ENCODE peak calls at places on chromosome 11, in four cellular contexts. B is RWPE1, P is psoas muscle, O is nephron progenitor cell. L is an unnamed sample.

GRCh38 chr11:121420398-121420797 is 31.7 kb upstream of the SORL1 start:
- DNase-seq in B (no peak), P (no peak), O (no peak), L (no peak)

GRCh38 chr11:43917851-43918250 is 24.6 kb upstream of the C11orf96 start:
- DNase-seq in B (no peak), P (no peak), O (no peak), L (no peak)

GRCh38 chr11:62614275-62614674 is 1.2 kb downstream of the ROM1 start:
- DNase-seq in B (no peak), P (no peak), O (no peak), L (no peak)

GRCh38 chr11:115607621-115608191 is 103.5 kb upstream of the CADM1 start:
- DNase-seq in B (no peak), P (peak), O (no peak), L (peak)

GRCh38 chr11:72328366-72329224 is 84.6 kb upstream of the PHOX2A start:
- DNase-seq in B (no peak), P (no peak), O (no peak), L (no peak)

GRCh38 chr11:32437406-32438345 is 2.3 kb upstream of the WT1 start:
- DNase-seq in B (no peak), P (no peak), O (peak), L (no peak)

GRCh38 chr11:67558084-67558772 is 25.4 kb upstream of the GSTP1 start:
- DNase-seq in B (no peak), P (no peak), O (no peak), L (no peak)

GRCh38 chr11:19447150-19447566 is 206.4 kb upstream of the E2F8 start:
- DNase-seq in B (no peak), P (no peak), O (no peak), L (no peak)

GRCh38 chr11:117814766-117815261 is 9.7 kb downstream of the FXYD2 start:
- DNase-seq in B (no peak), P (peak), O (peak), L (no peak)

GRCh38 chr11:2664331-2664730 is 35.5 kb downstream of the KCNQ1OT1 start:
- DNase-seq in B (no peak), P (no peak), O (no peak), L (no peak)

GRCh38 chr11:46504817-46505613 is 88.8 kb downstream of the AMBRA1 start:
- DNase-seq in B (no peak), P (no peak), O (no peak), L (no peak)

GRCh38 chr11:114307524-114308203 is 11.5 kb downstream of the NNMT start:
- DNase-seq in B (no peak), P (peak), O (no peak), L (no peak)

GRCh38 chr11:20342347-20343279 is 20.9 kb upstream of the HTATIP2 start:
- DNase-seq in B (no peak), P (no peak), O (peak), L (no peak)

GRCh38 chr11:129785383-129786111 is 30.1 kb upstream of the TMEM45B start:
- DNase-seq in B (peak), P (no peak), O (no peak), L (no peak)

GRCh38 chr11:46277313-46277622 is 194 bp upstream of the CREB3L1 start:
- DNase-seq in B (peak), P (no peak), O (no peak), L (peak)

GRCh38 chr11:35886759-35887158 is 57.1 kb upstream of the LDLRAD3 start:
- DNase-seq in B (no peak), P (no peak), O (no peak), L (no peak)

GRCh38 chr11:21909145-21909544 is 283.7 kb upstream of the ANO5 start:
- DNase-seq in B (no peak), P (no peak), O (no peak), L (no peak)

GRCh38 chr11:120622189-120622912 is 110.8 kb downstream of the GRIK4 start:
- DNase-seq in B (no peak), P (peak), O (no peak), L (no peak)

GRCh38 chr11:62458212-62459002 is 39.6 kb downstream of the SCGB1A1 start:
- DNase-seq in B (no peak), P (no peak), O (no peak), L (no peak)

GRCh38 chr11:12411806-12412727 is 34.7 kb downstream of the PARVA start:
- DNase-seq in B (peak), P (peak), O (peak), L (peak)

GRCh38 chr11:12653729-12654128 is 20.5 kb upstream of the TEAD1 start:
- DNase-seq in B (no peak), P (no peak), O (no peak), L (no peak)

GRCh38 chr11:29280452-29280851 is 736.4 kb downstream of the KCNA4 start:
- DNase-seq in B (peak), P (no peak), O (no peak), L (no peak)

GRCh38 chr11:73239111-73239521 is 21.0 kb downstream of the P2RY2 start:
- DNase-seq in B (no peak), P (peak), O (no peak), L (no peak)

GRCh38 chr11:120563698-120564572 is 52.4 kb downstream of the GRIK4 start:
- DNase-seq in B (no peak), P (no peak), O (peak), L (no peak)

GRCh38 chr11:10456519-10456918 is 1.5 kb downstream of the AMPD3 start:
- DNase-seq in B (no peak), P (no peak), O (no peak), L (no peak)

GRCh38 chr11:60125962-60126585 is 37.6 kb downstream of the MS4A2 start:
- DNase-seq in B (peak), P (no peak), O (no peak), L (no peak)

GRCh38 chr11:18012314-18012905 is 437 bp downstream of the SERGEF start:
- DNase-seq in B (peak), P (peak), O (no peak), L (no peak)

GRCh38 chr11:116132273-116132978 is 628.2 kb upstream of the CADM1 start:
- DNase-seq in B (no peak), P (no peak), O (no peak), L (no peak)

GRCh38 chr11:104645276-104646018 is 252.8 kb downstream of the CASP12 start:
- DNase-seq in B (no peak), P (no peak), O (peak), L (no peak)

GRCh38 chr11:133618500-133618899 is 86.2 kb upstream of the OPCML start:
- DNase-seq in B (no peak), P (no peak), O (no peak), L (no peak)

GRCh38 chr11:133619397-133619796 is 87.1 kb upstream of the OPCML start:
- DNase-seq in B (no peak), P (no peak), O (no peak), L (no peak)

DNA sequence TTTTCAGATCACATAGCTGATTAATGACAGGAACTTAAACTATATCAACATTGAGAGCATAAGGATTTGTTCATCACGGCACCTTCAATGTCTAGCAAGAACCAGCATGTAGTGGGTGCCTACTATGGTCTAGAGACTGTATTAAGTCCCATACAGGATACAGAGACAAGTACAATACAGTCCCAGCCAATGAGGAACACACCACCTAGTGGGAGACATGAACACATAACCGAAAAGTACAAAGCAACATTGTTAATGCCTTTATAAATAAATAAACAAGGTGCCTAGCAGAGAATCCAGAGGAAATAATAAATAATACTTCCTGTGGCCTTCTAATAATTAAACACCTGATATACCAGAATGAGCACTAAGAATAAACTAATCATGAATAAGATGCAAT is 87.7 kb upstream of the OPCML start:
- DNase-seq in B (no peak), P (no peak), O (no peak), L (no peak)
- TF ChIP-seq CTCF in B (no peak), P (no peak), O (no peak), L (peak)

DNA sequence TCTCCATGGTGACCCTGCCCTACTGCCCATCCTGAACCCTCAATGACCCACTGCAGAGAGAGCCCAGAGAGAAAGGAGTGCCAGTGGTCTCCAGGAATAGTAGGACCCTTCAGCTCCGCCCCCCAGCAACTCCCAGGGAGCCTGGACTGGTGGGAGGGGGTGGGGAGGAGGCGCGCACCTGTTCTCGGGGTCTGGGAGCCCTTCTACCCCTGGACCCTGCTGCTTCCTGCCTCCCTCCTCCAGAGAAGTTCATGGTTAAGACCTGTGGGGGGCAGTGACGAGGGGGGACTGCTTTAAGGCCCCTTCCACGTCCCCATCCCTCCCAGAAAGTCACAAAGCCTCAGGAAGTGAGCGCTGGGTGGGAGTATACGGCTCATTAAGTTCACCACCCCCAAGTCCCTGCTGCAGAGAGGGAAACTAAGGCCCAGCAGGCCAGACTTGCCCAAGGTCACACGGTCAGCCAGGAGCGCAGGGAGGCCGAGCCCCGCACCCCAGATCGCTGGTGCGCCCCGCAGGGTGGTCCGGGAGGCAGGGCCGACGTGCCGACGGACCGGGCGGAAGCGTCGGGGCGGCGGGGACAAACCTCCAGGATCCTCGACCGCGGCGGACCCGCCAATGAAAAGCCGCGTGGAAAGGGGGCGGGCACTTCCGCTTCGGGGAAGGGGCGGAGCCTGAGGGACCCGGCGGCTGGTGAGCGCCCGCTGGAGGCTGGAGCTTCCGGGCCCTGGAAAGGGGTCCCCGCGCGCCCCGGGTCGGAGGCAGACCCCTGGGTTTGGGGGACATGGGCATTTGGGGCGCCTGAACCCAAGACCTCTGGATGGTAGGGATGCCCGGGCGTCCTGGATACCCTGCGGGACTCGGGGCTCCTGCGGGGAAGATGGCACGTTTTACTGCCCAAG is at the start of the genes NUDT22 and TRPT1:
- DNase-seq in B (peak), P (peak), O (peak), L (peak)
- TF ChIP-seq CTCF in B (no peak), P (peak), O (peak), L (peak)

DNA sequence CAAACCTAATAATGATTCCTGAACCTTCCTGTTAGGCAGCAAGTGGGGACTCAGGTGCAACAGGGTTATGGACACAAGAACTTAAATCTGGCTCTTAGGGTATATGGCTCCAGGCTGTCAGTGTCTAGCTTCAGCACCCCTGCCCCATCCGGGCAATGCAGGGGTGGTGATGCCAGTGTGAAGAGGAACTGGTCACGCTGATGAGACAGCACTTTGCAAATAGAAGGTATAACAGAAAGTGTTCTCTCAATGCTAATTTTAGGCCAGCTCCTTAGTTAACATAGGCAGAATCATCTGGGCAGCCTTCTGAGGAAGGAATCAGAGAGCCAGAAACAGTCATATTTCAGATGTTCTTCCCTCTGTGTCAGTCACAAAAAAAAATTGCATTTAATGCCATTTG is 41.2 kb downstream of the SYT9 start:
- DNase-seq in B (no peak), P (no peak), O (no peak), L (no peak)
- TF ChIP-seq CTCF in B (no peak), P (no peak), O (no peak), L (no peak)

GRCh38 chr11:1060885-1061616 is 13.6 kb upstream of the MUC2 start:
- DNase-seq in B (peak), P (peak), O (no peak), L (no peak)

GRCh38 chr11:1060410-1060809 is 14.3 kb upstream of the MUC2 start:
- DNase-seq in B (no peak), P (no peak), O (no peak), L (no peak)

GRCh38 chr11:1062075-1062820 is 12.4 kb upstream of the MUC2 start:
- DNase-seq in B (no peak), P (no peak), O (no peak), L (no peak)

GRCh38 chr11:1057806-1058205 is 16.9 kb upstream of the MUC2 start:
- DNase-seq in B (no peak), P (no peak), O (no peak), L (no peak)

DNA sequence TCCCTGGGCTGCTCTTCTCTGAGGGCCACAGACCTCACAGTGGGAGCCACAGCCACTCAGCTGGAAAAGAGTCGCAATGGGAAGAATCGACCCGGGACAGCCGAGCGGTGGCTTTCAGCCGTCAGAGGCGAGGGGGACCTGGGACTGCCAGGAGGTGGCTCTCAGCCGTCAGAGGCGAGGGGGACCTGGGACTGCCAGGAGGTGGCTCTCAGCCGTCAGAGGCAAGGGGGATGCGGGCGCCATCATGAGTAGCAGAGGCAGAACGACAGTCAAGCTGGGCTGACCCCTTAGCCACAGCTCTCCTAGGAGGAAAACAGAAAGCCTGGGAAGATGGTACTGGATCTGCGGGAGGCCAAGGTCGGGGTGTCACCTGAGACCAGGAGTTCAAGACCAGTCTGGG is 14.9 kb upstream of the MUC2 start:
- DNase-seq in B (no peak), P (peak), O (peak), L (no peak)
- TF ChIP-seq CTCF in B (no peak), P (no peak), O (no peak), L (no peak)

L was measured in D721Med.